ENCODE peak calls at places on chromosomes 6 and 20, in eight cellular contexts. One of them, this sample, is unnamed.

GRCh38 chr6:166330612-166331011 is 11.7 kb downstream of the SFT2D1 start:
- DNase-seq in upper lobe of right lung: peak; percentile 72
- DNase-seq in pancreas: no peak
- DNase-seq in sigmoid colon: no peak
- DNase-seq in IMR-90: peak; percentile 23
- DNase-seq in cardiac fibroblast: peak; percentile 74
- DNase-seq in kidney: no peak
- DNase-seq in AG09309: no peak
- DNase-seq in this sample: no peak

GRCh38 chr6:45736134-45736533 is 279.5 kb downstream of the CLIC5 start:
- DNase-seq in upper lobe of right lung: no peak
- DNase-seq in pancreas: no peak
- DNase-seq in sigmoid colon: no peak
- DNase-seq in IMR-90: no peak
- DNase-seq in cardiac fibroblast: no peak
- DNase-seq in kidney: no peak
- DNase-seq in AG09309: no peak
- DNase-seq in this sample: no peak

GRCh38 chr6:10146723-10147451 is 268.0 kb downstream of the TFAP2A start:
- DNase-seq in upper lobe of right lung: no peak
- DNase-seq in pancreas: no peak
- DNase-seq in sigmoid colon: no peak
- DNase-seq in IMR-90: peak; percentile 8
- DNase-seq in cardiac fibroblast: peak; percentile 29
- DNase-seq in kidney: no peak
- DNase-seq in AG09309: no peak
- DNase-seq in this sample: peak; percentile 59

GRCh38 chr20:57714409-57715267 is 4.8 kb upstream of the PMEPA1 start:
- DNase-seq in upper lobe of right lung: no peak
- DNase-seq in pancreas: no peak
- DNase-seq in sigmoid colon: no peak
- DNase-seq in IMR-90: peak; percentile 69
- DNase-seq in cardiac fibroblast: peak; percentile 69
- DNase-seq in kidney: no peak
- DNase-seq in AG09309: peak; percentile 47
- DNase-seq in this sample: peak; percentile 78

GRCh38 chr6:143018955-143019354 is 41.7 kb upstream of the AIG1 start:
- DNase-seq in upper lobe of right lung: no peak
- DNase-seq in pancreas: no peak
- DNase-seq in sigmoid colon: no peak
- DNase-seq in IMR-90: peak; percentile 20
- DNase-seq in cardiac fibroblast: peak; percentile 60
- DNase-seq in kidney: no peak
- DNase-seq in AG09309: no peak
- DNase-seq in this sample: no peak

GRCh38 chr6:5728726-5729434 is 277.8 kb downstream of the NRN1 start:
- DNase-seq in upper lobe of right lung: peak; percentile 66
- DNase-seq in pancreas: no peak
- DNase-seq in sigmoid colon: no peak
- DNase-seq in IMR-90: peak; percentile 59
- DNase-seq in cardiac fibroblast: peak; percentile 64
- DNase-seq in kidney: no peak
- DNase-seq in AG09309: no peak
- DNase-seq in this sample: peak; percentile 31

GRCh38 chr20:13340088-13340487 is 119.0 kb downstream of the ISM1 start:
- DNase-seq in upper lobe of right lung: no peak
- DNase-seq in pancreas: no peak
- DNase-seq in sigmoid colon: no peak
- DNase-seq in IMR-90: no peak
- DNase-seq in cardiac fibroblast: no peak
- DNase-seq in kidney: no peak
- DNase-seq in AG09309: no peak
- DNase-seq in this sample: peak; percentile 25

GRCh38 chr6:165231581-165232276 is 77.7 kb downstream of the C6orf118 start:
- DNase-seq in upper lobe of right lung: no peak
- DNase-seq in pancreas: no peak
- DNase-seq in sigmoid colon: no peak
- DNase-seq in IMR-90: no peak
- DNase-seq in cardiac fibroblast: peak; percentile 66
- DNase-seq in kidney: no peak
- DNase-seq in AG09309: peak; percentile 55
- DNase-seq in this sample: peak; percentile 69

GRCh38 chr20:43529457-43530153 is 22.1 kb downstream of the L3MBTL1 start:
- DNase-seq in upper lobe of right lung: peak; percentile 44
- DNase-seq in pancreas: no peak
- DNase-seq in sigmoid colon: no peak
- DNase-seq in IMR-90: no peak
- DNase-seq in cardiac fibroblast: no peak
- DNase-seq in kidney: no peak
- DNase-seq in AG09309: no peak
- DNase-seq in this sample: no peak

GRCh38 chr6:30744054-30744805 is at the start of gene IER3:
- DNase-seq in upper lobe of right lung: peak; percentile 89
- DNase-seq in pancreas: peak; percentile 86
- DNase-seq in sigmoid colon: peak; percentile 94
- DNase-seq in IMR-90: peak; percentile 95
- DNase-seq in cardiac fibroblast: peak; percentile 98
- DNase-seq in kidney: peak; percentile 95
- DNase-seq in AG09309: peak; percentile 69
- DNase-seq in this sample: peak; percentile 97

GRCh38 chr20:48958743-48959142 is 37.2 kb downstream of the ARFGEF2 start:
- DNase-seq in upper lobe of right lung: no peak
- DNase-seq in pancreas: no peak
- DNase-seq in sigmoid colon: no peak
- DNase-seq in IMR-90: no peak
- DNase-seq in cardiac fibroblast: no peak
- DNase-seq in kidney: no peak
- DNase-seq in AG09309: no peak
- DNase-seq in this sample: no peak

GRCh38 chr20:48956052-48956451 is 34.5 kb downstream of the ARFGEF2 start:
- DNase-seq in upper lobe of right lung: no peak
- DNase-seq in pancreas: no peak
- DNase-seq in sigmoid colon: no peak
- DNase-seq in IMR-90: no peak
- DNase-seq in cardiac fibroblast: no peak
- DNase-seq in kidney: no peak
- DNase-seq in AG09309: no peak
- DNase-seq in this sample: no peak

GRCh38 chr20:48957053-48957481 is 35.6 kb downstream of the ARFGEF2 start:
- DNase-seq in upper lobe of right lung: no peak
- DNase-seq in pancreas: no peak
- DNase-seq in sigmoid colon: no peak
- DNase-seq in IMR-90: no peak
- DNase-seq in cardiac fibroblast: no peak
- DNase-seq in kidney: no peak
- DNase-seq in AG09309: no peak
- DNase-seq in this sample: no peak

GRCh38 chr20:48959902-48960550 is 38.5 kb downstream of the ARFGEF2 start:
- DNase-seq in upper lobe of right lung: no peak
- DNase-seq in pancreas: no peak
- DNase-seq in sigmoid colon: no peak
- DNase-seq in IMR-90: peak; percentile 55
- DNase-seq in cardiac fibroblast: peak; percentile 61
- DNase-seq in kidney: no peak
- DNase-seq in AG09309: no peak
- DNase-seq in this sample: peak; percentile 76

GRCh38 chr20:48957521-48957920 is 36.0 kb downstream of the ARFGEF2 start:
- DNase-seq in upper lobe of right lung: no peak
- DNase-seq in pancreas: no peak
- DNase-seq in sigmoid colon: no peak
- DNase-seq in IMR-90: no peak
- DNase-seq in cardiac fibroblast: no peak
- DNase-seq in kidney: no peak
- DNase-seq in AG09309: no peak
- DNase-seq in this sample: no peak
- TF ChIP-seq CTCF in upper lobe of right lung: no peak
- TF ChIP-seq CTCF in pancreas: no peak
- TF ChIP-seq CTCF in sigmoid colon: no peak
- TF ChIP-seq CTCF in IMR-90: no peak
- TF ChIP-seq CTCF in cardiac fibroblast: no peak
- TF ChIP-seq CTCF in kidney: no peak
- TF ChIP-seq CTCF in AG09309: no peak
- TF ChIP-seq CTCF in this sample: no peak

GRCh38 chr20:61477366-61477966 is 225.4 kb downstream of the CDH4 start:
- DNase-seq in upper lobe of right lung: no peak
- DNase-seq in pancreas: no peak
- DNase-seq in sigmoid colon: no peak
- DNase-seq in IMR-90: no peak
- DNase-seq in cardiac fibroblast: no peak
- DNase-seq in kidney: no peak
- DNase-seq in AG09309: no peak
- DNase-seq in this sample: no peak
- TF ChIP-seq CTCF in upper lobe of right lung: no peak
- TF ChIP-seq CTCF in pancreas: no peak
- TF ChIP-seq CTCF in sigmoid colon: no peak
- TF ChIP-seq CTCF in IMR-90: no peak
- TF ChIP-seq CTCF in cardiac fibroblast: no peak
- TF ChIP-seq CTCF in kidney: no peak
- TF ChIP-seq CTCF in AG09309: no peak
- TF ChIP-seq CTCF in this sample: no peak

DNA sequence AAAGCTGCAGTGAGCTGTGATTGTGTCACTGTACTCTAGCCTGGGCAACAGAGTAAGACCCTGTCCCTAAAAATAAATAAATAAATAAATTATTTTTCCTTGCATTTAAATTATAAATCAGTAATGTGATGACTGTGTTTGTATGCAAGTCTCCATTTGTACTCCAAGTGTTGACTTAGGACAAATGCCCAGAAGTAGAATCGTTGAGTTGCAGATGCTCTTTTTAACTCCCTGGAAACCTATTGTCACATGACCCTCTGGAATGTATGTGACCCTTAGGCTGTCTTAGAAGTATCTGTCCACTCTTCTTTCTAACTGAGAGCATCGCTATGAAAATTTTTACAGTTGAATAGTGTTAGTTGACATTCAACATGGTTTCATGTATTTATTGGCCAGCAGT is 18.8 kb downstream of the OR2A4 start:
- DNase-seq in upper lobe of right lung: no peak
- DNase-seq in pancreas: no peak
- DNase-seq in sigmoid colon: no peak
- DNase-seq in IMR-90: peak; percentile 17
- DNase-seq in cardiac fibroblast: peak; percentile 47
- DNase-seq in kidney: no peak
- DNase-seq in AG09309: no peak
- DNase-seq in this sample: peak; percentile 42
- TF ChIP-seq CTCF in upper lobe of right lung: no peak
- TF ChIP-seq CTCF in pancreas: no peak
- TF ChIP-seq CTCF in sigmoid colon: no peak
- TF ChIP-seq CTCF in IMR-90: no peak
- TF ChIP-seq CTCF in cardiac fibroblast: no peak
- TF ChIP-seq CTCF in kidney: no peak
- TF ChIP-seq CTCF in AG09309: no peak
- TF ChIP-seq CTCF in this sample: no peak

DNA sequence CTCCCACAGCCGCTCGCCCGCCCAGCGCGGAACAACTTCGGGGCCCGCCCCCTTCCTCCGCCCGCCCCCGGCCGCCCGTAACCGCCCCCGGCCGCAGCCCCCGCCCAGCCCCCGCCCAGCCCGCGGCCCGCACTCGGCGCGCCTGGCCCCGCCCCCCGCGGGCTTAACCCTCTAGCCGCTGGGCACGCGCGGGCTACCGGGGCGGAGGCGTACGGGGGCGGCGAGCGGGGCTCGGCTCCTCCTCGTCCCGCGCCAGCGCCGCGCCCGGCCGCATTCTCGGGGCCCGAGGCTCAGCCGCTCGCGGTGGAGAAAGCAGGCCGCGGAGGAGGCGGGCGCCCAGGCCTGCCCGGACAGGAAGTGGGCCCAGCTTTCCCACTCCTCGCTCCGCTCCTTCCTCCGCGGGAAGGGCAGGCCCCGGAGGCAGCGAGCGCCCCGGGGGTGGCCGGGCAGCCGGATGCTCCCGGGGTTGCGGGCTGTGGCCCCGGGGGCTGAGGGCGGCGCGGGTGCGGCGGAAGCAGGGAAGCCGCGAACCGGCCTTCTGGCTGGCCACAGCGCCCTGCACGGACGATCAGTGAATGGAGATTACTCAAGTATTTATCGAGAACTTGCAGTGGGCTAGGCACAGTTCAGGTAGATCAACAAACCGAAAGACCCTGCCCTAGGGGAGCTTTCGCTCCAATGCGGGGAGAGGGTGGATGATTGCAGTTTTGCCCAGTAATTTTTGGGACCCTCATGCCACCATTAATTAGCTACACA is at the start of gene TRAM2:
- DNase-seq in upper lobe of right lung: peak; percentile 93
- DNase-seq in pancreas: peak; percentile 79
- DNase-seq in sigmoid colon: peak; percentile 92
- DNase-seq in IMR-90: peak; percentile 74
- DNase-seq in cardiac fibroblast: peak; percentile 78
- DNase-seq in kidney: peak; percentile 94
- DNase-seq in AG09309: no peak
- DNase-seq in this sample: peak; percentile 73
- TF ChIP-seq CTCF in upper lobe of right lung: peak; percentile 27
- TF ChIP-seq CTCF in pancreas: no peak
- TF ChIP-seq CTCF in sigmoid colon: peak; percentile 17
- TF ChIP-seq CTCF in IMR-90: peak; percentile 2
- TF ChIP-seq CTCF in cardiac fibroblast: no peak
- TF ChIP-seq CTCF in kidney: peak; percentile 4
- TF ChIP-seq CTCF in AG09309: no peak
- TF ChIP-seq CTCF in this sample: peak; percentile 26

GRCh38 chr6:42911171-42912021 is 4.5 kb upstream of the PTCRA start:
- DNase-seq in upper lobe of right lung: no peak
- DNase-seq in pancreas: no peak
- DNase-seq in sigmoid colon: no peak
- DNase-seq in IMR-90: no peak
- DNase-seq in cardiac fibroblast: no peak
- DNase-seq in kidney: no peak
- DNase-seq in AG09309: no peak
- DNase-seq in this sample: no peak
- TF ChIP-seq CTCF in upper lobe of right lung: no peak
- TF ChIP-seq CTCF in pancreas: no peak
- TF ChIP-seq CTCF in sigmoid colon: no peak
- TF ChIP-seq CTCF in IMR-90: peak; percentile 7
- TF ChIP-seq CTCF in cardiac fibroblast: no peak
- TF ChIP-seq CTCF in kidney: no peak
- TF ChIP-seq CTCF in AG09309: no peak
- TF ChIP-seq CTCF in this sample: no peak

GRCh38 chr6:36138667-36139066 is 8.4 kb downstream of the MAPK13 start:
- DNase-seq in upper lobe of right lung: no peak
- DNase-seq in pancreas: no peak
- DNase-seq in sigmoid colon: peak; percentile 10
- DNase-seq in IMR-90: no peak
- DNase-seq in cardiac fibroblast: no peak
- DNase-seq in kidney: no peak
- DNase-seq in AG09309: no peak
- DNase-seq in this sample: no peak

GRCh38 chr6:36141961-36142360 is 11.6 kb downstream of the MAPK13 start:
- DNase-seq in upper lobe of right lung: no peak
- DNase-seq in pancreas: no peak
- DNase-seq in sigmoid colon: no peak
- DNase-seq in IMR-90: no peak
- DNase-seq in cardiac fibroblast: no peak
- DNase-seq in kidney: no peak
- DNase-seq in AG09309: no peak
- DNase-seq in this sample: no peak

GRCh38 chr6:36141091-36141490 is 10.8 kb downstream of the MAPK13 start:
- DNase-seq in upper lobe of right lung: no peak
- DNase-seq in pancreas: no peak
- DNase-seq in sigmoid colon: no peak
- DNase-seq in IMR-90: no peak
- DNase-seq in cardiac fibroblast: no peak
- DNase-seq in kidney: no peak
- DNase-seq in AG09309: no peak
- DNase-seq in this sample: no peak

GRCh38 chr6:36139991-36140710 is 9.8 kb downstream of the MAPK13 start:
- DNase-seq in upper lobe of right lung: no peak
- DNase-seq in pancreas: no peak
- DNase-seq in sigmoid colon: no peak
- DNase-seq in IMR-90: no peak
- DNase-seq in cardiac fibroblast: no peak
- DNase-seq in kidney: no peak
- DNase-seq in AG09309: no peak
- DNase-seq in this sample: no peak

GRCh38 chr6:36139431-36139830 is 9.1 kb downstream of the MAPK13 start:
- DNase-seq in upper lobe of right lung: no peak
- DNase-seq in pancreas: no peak
- DNase-seq in sigmoid colon: no peak
- DNase-seq in IMR-90: no peak
- DNase-seq in cardiac fibroblast: peak; percentile 17
- DNase-seq in kidney: no peak
- DNase-seq in AG09309: no peak
- DNase-seq in this sample: no peak
- TF ChIP-seq CTCF in upper lobe of right lung: no peak
- TF ChIP-seq CTCF in pancreas: no peak
- TF ChIP-seq CTCF in sigmoid colon: no peak
- TF ChIP-seq CTCF in IMR-90: peak; percentile 30
- TF ChIP-seq CTCF in cardiac fibroblast: peak; percentile 21
- TF ChIP-seq CTCF in kidney: no peak
- TF ChIP-seq CTCF in AG09309: peak; percentile 30
- TF ChIP-seq CTCF in this sample: no peak

This sample was measured in MCF 10A.